ENCODE peak calls at places on chromosomes 11 and 22, in six cellular contexts. X, L, Z, M, U and O are unnamed samples.

GRCh38 chr11:76781046-76781801 is 1.9 kb upstream of the TSKU start:
- DNase-seq in X (peak), L (no peak), Z (no peak), M (no peak), U (no peak), O (no peak)

GRCh38 chr11:2789791-2790580 is 90.2 kb upstream of the KCNQ1OT1 start:
- DNase-seq in X (no peak), L (no peak), Z (no peak), M (no peak), U (peak), O (no peak)

GRCh38 chr11:13486926-13487660 is 8.7 kb downstream of the PTH start:
- DNase-seq in X (peak), L (peak), Z (peak), M (no peak), U (peak), O (no peak)

GRCh38 chr11:133639408-133639807 is 107.1 kb upstream of the OPCML start:
- DNase-seq in X (no peak), L (no peak), Z (no peak), M (no peak), U (no peak), O (no peak)

GRCh38 chr11:65454696-65455456 is 32.3 kb downstream of the NEAT1 start:
- DNase-seq in X (peak), L (peak), Z (peak), M (peak), U (peak), O (peak)

GRCh38 chr11:111977141-111978027 is 40.2 kb downstream of the DIXDC1 start:
- DNase-seq in X (peak), L (peak), Z (peak), M (no peak), U (peak), O (no peak)

GRCh38 chr11:116193321-116194114 is 579.3 kb downstream of the BUD13 start:
- DNase-seq in X (peak), L (peak), Z (peak), M (no peak), U (peak), O (no peak)

GRCh38 chr11:102666331-102666957 is 39.1 kb downstream of the MMP27 start:
- DNase-seq in X (peak), L (peak), Z (peak), M (peak), U (peak), O (peak)

GRCh38 chr22:39027717-39028116 is 6.8 kb downstream of the APOBEC3D start:
- DNase-seq in X (no peak), L (no peak), Z (no peak), M (no peak), U (no peak), O (no peak)

GRCh38 chr11:61814242-61814957 is 2.4 kb downstream of the FADS1 start:
- DNase-seq in X (peak), L (no peak), Z (peak), M (no peak), U (peak), O (no peak)

GRCh38 chr11:101127348-101127698 is 2.3 kb downstream of the PGR start:
- DNase-seq in X (peak), L (peak), Z (no peak), M (peak), U (peak), O (no peak)
- H3K4me3 ChIP-seq in X (peak), L (peak), Z (peak), M (peak), U (no peak), O (no peak)

DNA sequence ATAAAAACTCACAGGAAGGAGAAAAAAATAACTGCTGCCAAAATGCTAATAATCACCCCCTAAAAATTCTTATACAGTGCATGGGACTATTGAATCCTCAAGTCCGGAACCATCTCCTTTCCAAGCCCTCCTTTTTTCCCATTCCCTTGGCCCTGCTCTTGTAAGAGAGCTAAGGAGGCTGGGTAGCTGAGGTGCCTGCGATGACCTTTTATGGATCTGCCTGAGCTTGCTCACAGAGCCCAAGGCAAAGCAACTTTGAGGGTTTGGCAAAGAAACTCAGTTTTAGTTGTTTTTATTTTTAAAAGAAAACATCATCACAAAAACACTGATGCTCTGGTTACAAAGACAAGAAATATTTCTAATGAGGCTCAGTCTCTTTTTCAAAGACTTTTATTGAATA is 334.3 kb downstream of the TTC28 start:
- DNase-seq in X (no peak), L (peak), Z (no peak), M (no peak), U (no peak), O (no peak)
- H3K4me3 ChIP-seq in X (no peak), L (no peak), Z (no peak), M (no peak), U (no peak), O (no peak)

GRCh38 chr22:36021649-36022048 is 7.0 kb downstream of the RBFOX2 start:
- DNase-seq in X (no peak), L (no peak), Z (no peak), M (no peak), U (no peak), O (no peak)
- H3K4me3 ChIP-seq in X (no peak), L (no peak), Z (no peak), M (no peak), U (no peak), O (no peak)

GRCh38 chr22:38016182-38017078 is 32.1 kb upstream of the SOX10 start:
- DNase-seq in X (no peak), L (no peak), Z (peak), M (no peak), U (peak), O (no peak)
- H3K4me3 ChIP-seq in X (no peak), L (no peak), Z (no peak), M (no peak), U (no peak), O (no peak)